ENCODE peak calls at places on chromosomes 3 and 15, in seven cellular contexts. Z is psoas muscle, C is left lung, P is BJ, O is AG10803, F is ovary, B is HFF-Myc. K is an unnamed sample.
A peak's percentile ranks its signal among the peaks of the same experiment; 100 is the strongest.

GRCh38 chr3:77247063-77247462 is 207.2 kb downstream of the ROBO2 start:
- DNase-seq in O (no peak), C (no peak), F (no peak), B (no peak), P (no peak), Z (no peak), K (no peak)

GRCh38 chr3:81242871-81243270 is 518.6 kb downstream of the GBE1 start:
- DNase-seq in B (no peak), O (peak; percentile 5), P (no peak), C (no peak), F (no peak), Z (no peak), K (no peak)

GRCh38 chr3:120764206-120764605 is 21.7 kb downstream of the GTF2E1 start:
- DNase-seq in Z (no peak), C (no peak), B (no peak), O (no peak), F (no peak), P (no peak), K (no peak)

GRCh38 chr3:67196677-67197076 is 198.6 kb downstream of the KBTBD8 start:
- DNase-seq in F (no peak), C (no peak), Z (no peak), B (no peak), P (no peak), O (no peak), K (no peak)

GRCh38 chr3:193894121-193894863 is 241.7 kb upstream of the HES1 start:
- DNase-seq in Z (peak; percentile 75), C (peak; percentile 70), F (no peak), P (no peak), O (no peak), B (no peak), K (no peak)

GRCh38 chr3:170614214-170614966 is 28.5 kb upstream of the SLC7A14 start:
- DNase-seq in F (no peak), C (no peak), B (peak; percentile 80), O (peak; percentile 87), Z (no peak), P (peak; percentile 57), K (peak; percentile 59)

GRCh38 chr15:52257734-52258062 is 37.9 kb downstream of the MYO5C start:
- DNase-seq in Z (peak; percentile 64), F (no peak), C (no peak), B (no peak), P (no peak), O (peak; percentile 68), K (peak; percentile 59)

GRCh38 chr3:42900731-42901420 is 5.1 kb upstream of the ZNF662 start:
- DNase-seq in Z (no peak), F (no peak), B (no peak), P (no peak), O (no peak), C (no peak), K (no peak)

GRCh38 chr3:48186993-48187578 is 1.1 kb downstream of the CDC25A start:
- DNase-seq in F (no peak), O (peak; percentile 17), P (no peak), C (no peak), Z (no peak), B (no peak), K (no peak)

GRCh38 chr3:121855555-121855954 is 20.5 kb downstream of the EAF2 start:
- DNase-seq in P (no peak), F (no peak), Z (no peak), C (no peak), O (no peak), B (no peak), K (no peak)

GRCh38 chr3:713225-713624 is 379.6 kb upstream of the CNTN6 start:
- DNase-seq in P (no peak), C (no peak), B (no peak), F (no peak), Z (no peak), O (no peak), K (peak; percentile 26)

GRCh38 chr3:172375206-172375850 is 72.9 kb downstream of the GHSR start:
- DNase-seq in C (no peak), F (no peak), B (no peak), Z (no peak), P (no peak), O (no peak), K (no peak)
- H3K4me3 ChIP-seq in C (no peak overlapping the region), F (no peak overlapping the region), B (no peak overlapping the region), Z (no peak overlapping the region), P (no peak overlapping the region), O (no peak overlapping the region), K (no peak overlapping the region)

GRCh38 chr3:99704417-99704816 is 66.0 kb downstream of the COL8A1 start:
- DNase-seq in F (no peak), O (no peak), C (no peak), B (no peak), Z (no peak), P (no peak), K (no peak)
- TF ChIP-seq CTCF in F (no peak), O (no peak), C (no peak), B (no peak), Z (no peak), P (no peak), K (peak; percentile 21)

DNA sequence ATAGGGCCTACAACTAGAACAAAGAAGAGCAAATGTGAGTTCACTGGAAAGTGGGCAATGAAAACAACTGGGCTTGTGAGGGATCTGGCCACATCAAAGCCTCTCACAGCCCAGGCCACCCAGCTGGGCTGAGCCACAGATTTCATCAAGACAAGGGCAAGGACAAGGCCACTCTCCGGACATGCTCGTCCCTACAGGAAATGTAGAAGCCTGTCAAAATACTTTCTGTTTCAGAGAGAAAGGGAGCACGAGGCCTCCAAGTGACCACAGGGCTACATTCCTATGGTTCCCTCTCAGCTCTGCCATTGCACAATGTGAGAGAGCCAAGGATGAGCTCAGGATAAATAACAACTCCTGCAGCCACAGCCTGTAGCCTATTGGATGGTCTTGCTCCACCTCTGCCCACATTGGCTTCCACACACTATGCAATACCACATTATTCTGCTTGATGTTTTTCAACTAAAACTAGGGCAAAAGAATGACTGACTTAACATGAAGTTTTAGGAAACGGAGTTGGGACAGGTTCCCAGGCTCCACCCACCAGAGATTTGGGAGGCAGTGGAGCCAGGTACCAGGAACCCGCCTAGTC is 12.1 kb downstream of the TBC1D2B start:
- DNase-seq in B (peak; percentile 85), C (peak; percentile 81), F (peak; percentile 82), O (peak; percentile 100), P (peak; percentile 97), Z (peak; percentile 81), K (peak; percentile 95)
- H3K4me3 ChIP-seq in B (no peak overlapping the region), C (no peak overlapping the region), F (peak overlapping the region; percentile 4), O (peak overlapping the region; percentile 33), P (no peak overlapping the region), Z (no peak overlapping the region), K (peak overlapping the region; percentile 3)

DNA sequence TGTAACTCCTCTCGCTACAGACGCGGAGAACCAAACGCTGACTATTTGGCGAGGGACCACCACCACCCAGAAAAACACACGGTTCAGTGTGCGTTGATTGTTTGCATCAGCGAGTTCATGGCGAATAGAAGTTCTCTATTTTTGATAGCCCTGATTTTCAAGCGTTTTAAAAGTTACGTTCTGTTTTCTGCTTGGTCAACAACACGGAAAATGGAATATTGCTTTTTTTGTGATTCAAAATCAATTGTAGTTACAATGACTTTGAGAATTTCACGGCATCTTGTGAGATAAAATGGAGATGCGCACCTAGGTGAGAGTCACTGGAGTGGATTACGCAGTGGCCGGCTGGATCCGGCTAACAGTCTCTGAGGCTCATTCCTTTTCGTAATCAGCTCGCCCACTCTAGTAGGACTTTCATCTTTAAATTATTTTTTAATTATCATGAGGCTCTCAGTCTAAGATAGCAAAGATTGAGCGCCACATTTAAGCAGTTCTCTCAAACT is 54.8 kb downstream of the CCDC54 start:
- DNase-seq in O (peak; percentile 10), P (no peak), B (no peak), C (peak; percentile 43), Z (no peak), F (peak; percentile 43), K (no peak)
- TF ChIP-seq CTCF in O (no peak), P (peak; percentile 5), B (no peak), C (no peak), Z (peak; percentile 4), F (no peak), K (no peak)

GRCh38 chr3:63442918-63443317 is 164.8 kb downstream of the SYNPR start:
- DNase-seq in B (no peak), Z (no peak), P (no peak), O (no peak), F (no peak), C (no peak), K (no peak)
- H3K4me3 ChIP-seq in B (no peak overlapping the region), Z (no peak overlapping the region), P (no peak overlapping the region), O (no peak overlapping the region), F (no peak overlapping the region), C (no peak overlapping the region), K (no peak overlapping the region)

GRCh38 chr3:46368569-46368968 is 2.2 kb upstream of the CCR5 start:
- DNase-seq in C (peak; percentile 86), F (no peak), Z (peak; percentile 74), P (no peak), B (no peak), O (no peak), K (no peak)
- TF ChIP-seq CTCF in C (peak; percentile 47), F (no peak), Z (no peak), P (no peak), B (peak; percentile 5), O (no peak), K (peak; percentile 47)

DNA sequence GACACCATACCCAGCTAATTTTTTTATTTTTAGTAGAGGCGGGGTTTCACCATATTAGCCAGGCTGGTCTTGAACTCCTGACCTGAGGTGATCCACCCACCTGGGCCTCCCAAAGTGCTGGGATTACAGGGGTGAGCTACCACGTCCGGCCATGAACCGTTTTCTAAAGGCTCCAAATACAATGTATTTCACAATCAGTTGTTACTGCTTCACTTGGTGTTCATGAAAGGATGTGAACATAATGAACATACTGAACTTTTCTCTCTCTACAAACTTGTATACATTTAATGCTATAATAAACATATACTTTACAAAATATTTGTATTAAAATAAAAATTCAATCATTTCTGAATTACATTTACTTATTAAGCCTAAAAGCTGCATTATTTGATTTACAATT is 28.9 kb downstream of the TBL1XR1 start:
- DNase-seq in F (no peak), C (no peak), B (no peak), P (no peak), Z (no peak), O (no peak), K (no peak)
- H3K4me3 ChIP-seq in F (no peak overlapping the region), C (no peak overlapping the region), B (no peak overlapping the region), P (no peak overlapping the region), Z (no peak overlapping the region), O (no peak overlapping the region), K (no peak overlapping the region)

GRCh38 chr15:60135961-60136360 is 131.8 kb downstream of the FOXB1 start:
- DNase-seq in B (no peak), Z (no peak), C (no peak), F (no peak), O (no peak), P (no peak), K (no peak)

GRCh38 chr15:60138397-60138968 is 134.4 kb downstream of the FOXB1 start:
- DNase-seq in F (no peak), P (no peak), Z (no peak), B (no peak), O (no peak), C (no peak), K (no peak)

GRCh38 chr15:60137711-60138396 is 133.7 kb downstream of the FOXB1 start:
- DNase-seq in C (no peak), B (no peak), F (no peak), O (peak; percentile 76), P (no peak), Z (no peak), K (no peak)

GRCh38 chr15:60130811-60131210 is 126.7 kb downstream of the FOXB1 start:
- DNase-seq in B (no peak), Z (no peak), C (no peak), P (no peak), O (no peak), F (no peak), K (no peak)

GRCh38 chr15:60134609-60135008 is 130.5 kb downstream of the FOXB1 start:
- DNase-seq in F (no peak), C (no peak), B (no peak), P (no peak), Z (no peak), O (no peak), K (no peak)
- TF ChIP-seq CTCF in F (no peak), C (no peak), B (peak; percentile 18), P (no peak), Z (no peak), O (peak; percentile 22), K (peak; percentile 65)

K was measured in epithelial cell of proximal tubule.